ENCODE peak calls at places on chromosomes 6 and 20, in six cellular contexts. One of them, this sample, is unnamed.

GRCh38 chr6:30311101-30311500 is 15.6 kb upstream of the TRIM39 start:
- DNase-seq in ovary: no peak
- DNase-seq in breast epithelium: no peak
- DNase-seq in adrenal gland: no peak
- DNase-seq in upper lobe of left lung: no peak
- DNase-seq in A549: no peak
- DNase-seq in this sample: no peak

GRCh38 chr6:64680446-64680845 is 1026.6 kb downstream of the EYS start:
- DNase-seq in adrenal gland: no peak
- DNase-seq in A549: no peak
- DNase-seq in breast epithelium: no peak
- DNase-seq in upper lobe of left lung: no peak
- DNase-seq in ovary: no peak
- DNase-seq in this sample: no peak

GRCh38 chr6:37077459-37078296 is 72.2 kb downstream of the FGD2 start:
- DNase-seq in adrenal gland: peak
- DNase-seq in breast epithelium: peak
- DNase-seq in A549: no peak
- DNase-seq in ovary: peak
- DNase-seq in upper lobe of left lung: peak
- DNase-seq in this sample: no peak

GRCh38 chr20:19026121-19026878 is 186.1 kb upstream of the SLC24A3 start:
- DNase-seq in upper lobe of left lung: no peak
- DNase-seq in adrenal gland: peak
- DNase-seq in A549: no peak
- DNase-seq in breast epithelium: no peak
- DNase-seq in ovary: peak
- DNase-seq in this sample: no peak

GRCh38 chr20:62064788-62065668 is 653 bp downstream of the TAF4 start:
- DNase-seq in breast epithelium: peak
- DNase-seq in adrenal gland: no peak
- DNase-seq in upper lobe of left lung: peak
- DNase-seq in A549: no peak
- DNase-seq in ovary: no peak
- DNase-seq in this sample: peak

GRCh38 chr20:63100401-63100925 is 93.7 kb upstream of the BHLHE23 start:
- DNase-seq in adrenal gland: no peak
- DNase-seq in breast epithelium: peak
- DNase-seq in A549: no peak
- DNase-seq in ovary: no peak
- DNase-seq in upper lobe of left lung: no peak
- DNase-seq in this sample: no peak

GRCh38 chr20:3218307-3218988 is 9.2 kb downstream of the ITPA start:
- DNase-seq in A549: peak
- DNase-seq in upper lobe of left lung: peak
- DNase-seq in adrenal gland: peak
- DNase-seq in breast epithelium: peak
- DNase-seq in ovary: no peak
- DNase-seq in this sample: no peak

GRCh38 chr6:108732101-108732870 is 115.9 kb upstream of the ARMC2 start:
- DNase-seq in upper lobe of left lung: no peak
- DNase-seq in ovary: no peak
- DNase-seq in adrenal gland: no peak
- DNase-seq in A549: no peak
- DNase-seq in breast epithelium: no peak
- DNase-seq in this sample: peak

GRCh38 chr6:30686908-30687658 is 638 bp upstream of the PPP1R18 start:
- DNase-seq in upper lobe of left lung: peak
- DNase-seq in adrenal gland: peak
- DNase-seq in A549: peak
- DNase-seq in breast epithelium: peak
- DNase-seq in ovary: peak
- DNase-seq in this sample: peak

GRCh38 chr6:50922579-50923525 is 104.2 kb downstream of the TFAP2B start:
- DNase-seq in upper lobe of left lung: no peak
- DNase-seq in adrenal gland: no peak
- DNase-seq in breast epithelium: no peak
- DNase-seq in A549: no peak
- DNase-seq in ovary: no peak
- DNase-seq in this sample: no peak

GRCh38 chr6:15780437-15780836 is 117.6 kb upstream of the DTNBP1 start:
- DNase-seq in breast epithelium: no peak
- DNase-seq in adrenal gland: no peak
- DNase-seq in A549: no peak
- DNase-seq in ovary: no peak
- DNase-seq in upper lobe of left lung: no peak
- DNase-seq in this sample: no peak

GRCh38 chr6:110334425-110335158 is 23.6 kb downstream of the METTL24 start:
- DNase-seq in A549: no peak
- DNase-seq in breast epithelium: no peak
- DNase-seq in ovary: no peak
- DNase-seq in upper lobe of left lung: no peak
- DNase-seq in adrenal gland: no peak
- DNase-seq in this sample: no peak

GRCh38 chr6:73028124-73028766 is 197.1 kb downstream of the KHDC1L start:
- DNase-seq in A549: no peak
- DNase-seq in adrenal gland: no peak
- DNase-seq in ovary: no peak
- DNase-seq in breast epithelium: no peak
- DNase-seq in upper lobe of left lung: no peak
- DNase-seq in this sample: no peak

GRCh38 chr6:73031094-73031782 is 194.1 kb downstream of the KHDC1L start:
- DNase-seq in ovary: no peak
- DNase-seq in upper lobe of left lung: no peak
- DNase-seq in breast epithelium: no peak
- DNase-seq in A549: no peak
- DNase-seq in adrenal gland: no peak
- DNase-seq in this sample: no peak

GRCh38 chr6:73028893-73029450 is 196.3 kb downstream of the KHDC1L start:
- DNase-seq in A549: no peak
- DNase-seq in ovary: no peak
- DNase-seq in breast epithelium: no peak
- DNase-seq in adrenal gland: no peak
- DNase-seq in upper lobe of left lung: no peak
- DNase-seq in this sample: no peak

GRCh38 chr6:73032586-73032985 is 192.7 kb downstream of the KHDC1L start:
- DNase-seq in upper lobe of left lung: no peak
- DNase-seq in ovary: no peak
- DNase-seq in A549: peak
- DNase-seq in adrenal gland: no peak
- DNase-seq in breast epithelium: no peak
- DNase-seq in this sample: peak

DNA sequence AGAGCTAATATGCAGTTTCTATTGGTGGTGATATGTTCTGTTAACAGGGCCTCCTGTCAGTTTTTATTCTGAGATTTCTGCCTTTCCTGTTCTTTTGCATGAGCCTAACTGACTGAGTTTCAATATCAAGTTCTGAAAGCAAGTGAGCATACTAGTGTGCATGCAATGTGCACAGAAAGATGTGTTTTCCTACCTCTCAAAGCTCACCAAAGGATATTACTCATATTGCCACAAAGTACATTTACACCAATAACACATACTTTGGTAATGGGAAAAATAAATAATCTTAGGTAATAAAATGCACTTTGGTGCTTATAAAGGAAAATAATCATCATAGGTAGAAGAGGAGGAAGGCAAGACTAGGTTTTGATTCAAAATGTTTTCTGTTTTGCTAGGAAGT is 195.0 kb downstream of the KHDC1L start:
- DNase-seq in A549: no peak
- DNase-seq in breast epithelium: no peak
- DNase-seq in adrenal gland: no peak
- DNase-seq in upper lobe of left lung: no peak
- DNase-seq in ovary: no peak
- DNase-seq in this sample: no peak
- TF ChIP-seq POLR2A in A549: no peak
- TF ChIP-seq POLR2A in breast epithelium: no peak
- TF ChIP-seq POLR2A in adrenal gland: no peak
- TF ChIP-seq POLR2A in upper lobe of left lung: no peak
- TF ChIP-seq POLR2A in ovary: no peak
- TF ChIP-seq POLR2A in this sample: no peak

DNA sequence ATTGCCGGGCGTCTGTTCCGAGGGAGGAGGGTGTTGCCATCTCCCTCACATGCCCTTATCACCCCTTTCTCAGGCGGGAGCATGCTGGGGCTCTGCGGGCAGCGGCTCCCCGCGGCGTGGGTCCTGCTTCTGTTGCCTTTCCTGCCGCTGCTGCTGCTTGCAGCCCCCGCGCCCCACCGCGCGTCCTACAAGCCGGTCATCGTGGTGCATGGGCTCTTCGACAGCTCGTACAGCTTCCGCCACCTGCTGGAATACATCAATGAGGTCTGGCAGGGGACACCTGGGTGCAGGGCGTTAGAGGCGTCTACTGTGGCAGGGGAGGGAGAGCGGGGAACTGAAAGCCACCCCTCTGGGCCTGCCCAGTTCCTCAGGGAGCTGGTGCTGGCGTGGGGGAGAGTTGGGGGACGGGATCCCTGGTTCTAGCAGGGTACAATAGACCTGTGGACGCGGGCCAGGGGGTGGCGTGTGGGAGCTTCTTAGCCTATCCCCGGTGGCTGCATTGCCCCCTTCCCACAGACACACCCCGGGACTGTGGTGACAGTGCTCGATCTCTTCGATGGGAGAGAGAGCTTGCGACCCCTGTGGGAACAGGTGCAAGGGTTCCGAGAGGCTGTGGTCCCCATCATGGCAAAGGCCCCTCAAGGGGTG is 697 bp downstream of the PPT2 start:
- DNase-seq in breast epithelium: peak
- DNase-seq in ovary: peak
- DNase-seq in adrenal gland: peak
- DNase-seq in upper lobe of left lung: peak
- DNase-seq in A549: peak
- DNase-seq in this sample: peak
- TF ChIP-seq POLR2A in breast epithelium: no peak
- TF ChIP-seq POLR2A in ovary: no peak
- TF ChIP-seq POLR2A in adrenal gland: no peak
- TF ChIP-seq POLR2A in upper lobe of left lung: no peak
- TF ChIP-seq POLR2A in A549: no peak
- TF ChIP-seq POLR2A in this sample: no peak

GRCh38 chr6:19834858-19835257 is 2.3 kb upstream of the ID4 start:
- DNase-seq in adrenal gland: no peak
- DNase-seq in upper lobe of left lung: no peak
- DNase-seq in A549: no peak
- DNase-seq in ovary: no peak
- DNase-seq in breast epithelium: no peak
- DNase-seq in this sample: no peak

GRCh38 chr6:19837511-19838441 is 606 bp downstream of the ID4 start:
- DNase-seq in breast epithelium: peak
- DNase-seq in ovary: peak
- DNase-seq in upper lobe of left lung: peak
- DNase-seq in A549: peak
- DNase-seq in adrenal gland: no peak
- DNase-seq in this sample: no peak

GRCh38 chr6:19838442-19839236 is 1.5 kb downstream of the ID4 start:
- DNase-seq in ovary: no peak
- DNase-seq in adrenal gland: no peak
- DNase-seq in A549: peak
- DNase-seq in upper lobe of left lung: peak
- DNase-seq in breast epithelium: peak
- DNase-seq in this sample: no peak

GRCh38 chr6:19835605-19836004 is 1.6 kb upstream of the ID4 start:
- DNase-seq in adrenal gland: no peak
- DNase-seq in A549: no peak
- DNase-seq in ovary: no peak
- DNase-seq in breast epithelium: no peak
- DNase-seq in upper lobe of left lung: no peak
- DNase-seq in this sample: no peak

DNA sequence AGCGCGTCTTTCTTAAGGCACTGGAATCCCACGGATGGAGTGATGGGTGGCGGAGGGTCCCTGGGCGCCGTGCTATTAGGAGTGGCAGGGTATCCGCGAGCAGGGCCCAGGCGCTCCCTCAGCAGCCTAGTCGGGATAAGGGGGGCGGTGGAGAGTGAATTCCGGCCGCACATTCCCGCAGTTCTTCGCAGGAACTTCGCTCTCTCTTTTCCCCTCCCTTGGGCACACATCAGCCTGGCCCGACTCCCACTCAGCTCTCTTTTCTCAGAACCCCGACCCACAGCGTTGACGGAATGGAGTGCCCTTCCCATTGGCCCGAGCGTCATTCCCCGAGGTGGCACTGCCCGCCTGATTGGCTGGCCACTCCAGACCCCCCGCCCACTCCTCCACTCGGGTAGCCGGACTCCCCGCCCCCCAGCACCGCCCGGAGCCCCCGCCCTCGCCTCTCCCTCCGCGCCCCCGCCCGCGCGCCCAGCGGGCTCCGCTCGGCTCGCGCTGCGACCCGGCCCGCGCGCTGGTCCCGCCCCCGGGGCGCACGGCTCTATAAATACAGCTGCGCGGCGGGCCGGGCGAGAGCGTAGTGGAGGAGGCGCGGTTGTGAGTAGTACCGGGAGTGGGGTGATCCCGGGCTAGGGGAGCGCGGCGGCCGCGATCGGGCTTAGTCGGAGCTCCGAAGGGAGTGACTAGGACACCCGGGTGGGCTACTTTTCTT is at the start of gene ID4:
- DNase-seq in A549: peak
- DNase-seq in adrenal gland: peak
- DNase-seq in breast epithelium: peak
- DNase-seq in upper lobe of left lung: peak
- DNase-seq in ovary: peak
- DNase-seq in this sample: peak
- TF ChIP-seq POLR2A in A549: peak
- TF ChIP-seq POLR2A in adrenal gland: peak
- TF ChIP-seq POLR2A in breast epithelium: peak
- TF ChIP-seq POLR2A in upper lobe of left lung: peak
- TF ChIP-seq POLR2A in ovary: peak
- TF ChIP-seq POLR2A in this sample: peak

GRCh38 chr20:44112456-44112855 is 74.5 kb downstream of the JPH2 start:
- DNase-seq in A549: no peak
- DNase-seq in upper lobe of left lung: no peak
- DNase-seq in adrenal gland: no peak
- DNase-seq in ovary: no peak
- DNase-seq in breast epithelium: no peak
- DNase-seq in this sample: no peak

GRCh38 chr20:44112889-44113641 is 73.9 kb downstream of the JPH2 start:
- DNase-seq in adrenal gland: no peak
- DNase-seq in ovary: no peak
- DNase-seq in upper lobe of left lung: peak
- DNase-seq in A549: no peak
- DNase-seq in breast epithelium: no peak
- DNase-seq in this sample: no peak

GRCh38 chr20:44111712-44112335 is 75.2 kb downstream of the JPH2 start:
- DNase-seq in upper lobe of left lung: no peak
- DNase-seq in breast epithelium: no peak
- DNase-seq in adrenal gland: no peak
- DNase-seq in A549: no peak
- DNase-seq in ovary: no peak
- DNase-seq in this sample: no peak

GRCh38 chr20:44110816-44111568 is 76.0 kb downstream of the JPH2 start:
- DNase-seq in breast epithelium: no peak
- DNase-seq in A549: no peak
- DNase-seq in adrenal gland: no peak
- DNase-seq in upper lobe of left lung: no peak
- DNase-seq in ovary: no peak
- DNase-seq in this sample: no peak

DNA sequence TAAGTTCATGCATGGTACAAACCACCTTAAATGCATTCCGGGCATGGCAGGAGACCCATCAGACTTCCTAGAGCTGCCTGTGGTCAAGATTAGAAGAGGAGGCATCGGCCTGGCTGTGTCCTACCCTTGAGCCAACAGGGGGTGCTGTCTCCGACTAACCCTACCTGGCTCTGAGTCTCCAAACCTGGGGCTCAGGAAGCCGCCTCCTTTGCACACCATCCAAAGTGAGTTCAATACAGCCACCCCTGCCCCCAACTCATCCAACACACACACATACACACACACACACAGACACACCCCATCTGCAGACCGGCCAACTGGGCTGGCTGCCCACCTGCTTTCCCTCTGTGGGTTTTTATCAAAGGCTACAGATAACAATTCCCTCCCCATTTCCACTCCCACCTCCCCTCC is 77.0 kb downstream of the JPH2 start:
- DNase-seq in adrenal gland: no peak
- DNase-seq in ovary: no peak
- DNase-seq in breast epithelium: no peak
- DNase-seq in A549: no peak
- DNase-seq in upper lobe of left lung: no peak
- DNase-seq in this sample: no peak
- TF ChIP-seq POLR2A in adrenal gland: no peak
- TF ChIP-seq POLR2A in ovary: no peak
- TF ChIP-seq POLR2A in breast epithelium: no peak
- TF ChIP-seq POLR2A in A549: no peak
- TF ChIP-seq POLR2A in upper lobe of left lung: no peak
- TF ChIP-seq POLR2A in this sample: no peak

This sample was measured in H54.